ENCODE peak calls at places on chromosomes 3 and 15, in six cellular contexts. C is GM12865; M is osteoblast; S is IMR-90; R is stimulated activated CD4-positive, alpha-beta T cell treated with anti-CD3 and anti-CD28 coated beads, TNF-alpha, amount 100 ng/mL, for 4 hours; I is stimulated activated effector memory CD8-positive, alpha-beta T cell treated with anti-CD3 and anti-CD28 coated beads, Interleukin-12 subunit alpha, Interleukin-12 subunit beta, amount 100 ng/mL, for 72 hours. N is an unnamed sample.
A peak's percentile ranks its signal among the peaks of the same experiment; 100 is the strongest.

GRCh38 chr3:83039422-83039821 is 1278.0 kb upstream of the GBE1 start:
- DNase-seq in C (no peak), M (no peak), S (no peak), R (no peak), I (no peak), N (no peak)

GRCh38 chr3:38475716-38476115 is 20.4 kb upstream of the EXOG start:
- DNase-seq in C (no peak), M (no peak), S (no peak), R (no peak), I (no peak), N (no peak)

GRCh38 chr3:98733055-98733777 is 29.9 kb upstream of the ST3GAL6 start:
- DNase-seq in C (peak; percentile 59), M (peak; percentile 86), S (no peak), R (no peak), I (no peak), N (no peak)

GRCh38 chr3:40524222-40524570 is 564 bp upstream of the ZNF621 start:
- DNase-seq in C (no peak), M (no peak), S (peak; percentile 3), R (no peak), I (no peak), N (no peak)

GRCh38 chr3:31277582-31277981 is 255.1 kb upstream of the STT3B start:
- DNase-seq in C (no peak), M (no peak), S (no peak), R (no peak), I (no peak), N (no peak)

GRCh38 chr15:45022871-45023658 is at the start of gene SORD:
- DNase-seq in C (peak; percentile 91), M (peak; percentile 98), S (peak; percentile 69), R (peak; percentile 96), I (peak; percentile 86), N (peak; percentile 93)

GRCh38 chr15:39413558-39413957 is 167.3 kb upstream of the THBS1 start:
- DNase-seq in C (peak; percentile 79), M (no peak), S (peak; percentile 35), R (no peak), I (no peak), N (no peak)

GRCh38 chr15:72176155-72176554 is 21.4 kb downstream of the GRAMD2A start:
- DNase-seq in C (no peak), M (peak; percentile 69), S (no peak), R (no peak), I (no peak), N (no peak)

GRCh38 chr15:35013370-35013769 is 25.3 kb upstream of the ZNF770 start:
- DNase-seq in C (no peak), M (no peak), S (peak; percentile 39), R (no peak), I (no peak), N (no peak)

GRCh38 chr3:51686056-51686455 is 15.0 kb downstream of the TEX264 start:
- DNase-seq in C (no peak), M (peak; percentile 65), S (no peak), R (no peak), I (no peak), N (no peak)

GRCh38 chr15:98666841-98667240 is 18.5 kb downstream of the IGF1R start:
- DNase-seq in C (no peak), M (no peak), S (no peak), R (no peak), I (no peak), N (no peak)

GRCh38 chr3:43905157-43905556 is 214.4 kb downstream of the ABHD5 start:
- DNase-seq in C (no peak), M (no peak), S (no peak), R (no peak), I (no peak), N (no peak)

GRCh38 chr15:90864507-90864906 is 3.9 kb upstream of the FURIN start:
- DNase-seq in C (no peak), M (no peak), S (no peak), R (no peak), I (no peak), N (no peak)